ENCODE peak calls at places on chromosomes 1 and 21, in four cellular contexts. V, Z, S and X are unnamed samples.

GRCh38 chr1:186492531-186493291 is 31.8 kb upstream of the PDC start:
- DNase-seq in V (no peak), Z (peak), S (no peak), X (no peak)

GRCh38 chr21:31366825-31367224 is 22.8 kb upstream of the TIAM1 start:
- DNase-seq in V (no peak), Z (peak), S (no peak), X (no peak)

GRCh38 chr1:220915954-220916353 is 36.7 kb downstream of the HLX start:
- DNase-seq in V (no peak), Z (no peak), S (no peak), X (no peak)

GRCh38 chr1:161013104-161013590 is 7.8 kb downstream of the F11R start:
- DNase-seq in V (no peak), Z (peak), S (no peak), X (no peak)

GRCh38 chr1:19028546-19029129 is 72.2 kb upstream of the IFFO2 start:
- DNase-seq in V (no peak), Z (no peak), S (no peak), X (no peak)

GRCh38 chr21:44259082-44259705 is 2.5 kb downstream of the DNMT3L start:
- DNase-seq in V (no peak), Z (no peak), S (no peak), X (no peak)

GRCh38 chr1:155044812-155045690 is 6.1 kb upstream of the ADAM15 start:
- DNase-seq in V (peak), Z (peak), S (peak), X (no peak)

GRCh38 chr1:68291763-68292384 is 59.6 kb upstream of the WLS start:
- DNase-seq in V (no peak), Z (peak), S (no peak), X (no peak)

GRCh38 chr1:205923663-205924435 is 19.4 kb downstream of the SLC26A9 start:
- DNase-seq in V (no peak), Z (no peak), S (no peak), X (no peak)

GRCh38 chr1:77383236-77383635 is 101.4 kb downstream of the AK5 start:
- DNase-seq in V (no peak), Z (no peak), S (no peak), X (no peak)

GRCh38 chr1:22786719-22787489 is 76.3 kb downstream of the EPHB2 start:
- DNase-seq in V (no peak), Z (no peak), S (no peak), X (no peak)

GRCh38 chr1:89302697-89303332 is 30.2 kb upstream of the GBP5 start:
- DNase-seq in V (no peak), Z (no peak), S (no peak), X (no peak)

GRCh38 chr1:155193275-155193990 is 14.3 kb downstream of the THBS3 start:
- DNase-seq in V (peak), Z (peak), S (peak), X (no peak)

GRCh38 chr1:214439352-214440119 is 111.9 kb downstream of the PTPN14 start:
- DNase-seq in V (peak), Z (peak), S (peak), X (no peak)

GRCh38 chr21:38802050-38803026 is 3.4 kb upstream of the ETS2 start:
- DNase-seq in V (no peak), Z (no peak), S (no peak), X (no peak)

GRCh38 chr1:164591858-164592257 is 32.9 kb downstream of the PBX1 start:
- DNase-seq in V (no peak), Z (peak), S (peak), X (no peak)

GRCh38 chr1:40409467-40409866 is 35.9 kb downstream of the SMAP2 start:
- DNase-seq in V (no peak), Z (no peak), S (peak), X (no peak)

GRCh38 chr1:8133657-8134430 is 107.7 kb upstream of the ERRFI1 start:
- DNase-seq in V (no peak), Z (peak), S (no peak), X (no peak)

GRCh38 chr21:16533692-16534407 is 804.1 kb downstream of the USP25 start:
- DNase-seq in V (no peak), Z (no peak), S (no peak), X (no peak)

GRCh38 chr1:43844114-43844513 is 89.5 kb upstream of the ARTN start:
- DNase-seq in V (no peak), Z (no peak), S (no peak), X (no peak)

GRCh38 chr1:117166076-117166475 is 44.5 kb upstream of the TRIM45 start:
- DNase-seq in V (no peak), Z (peak), S (no peak), X (no peak)

GRCh38 chr21:41316641-41317392 is at the start of gene FAM3B:
- DNase-seq in V (peak), Z (no peak), S (no peak), X (no peak)

GRCh38 chr21:44337941-44338895 is 972 bp downstream of the CFAP410 start:
- DNase-seq in V (peak), Z (peak), S (peak), X (no peak)

GRCh38 chr1:90720137-90720636 is 3.1 kb upstream of the BARHL2 start:
- DNase-seq in V (no peak), Z (no peak), S (no peak), X (no peak)

GRCh38 chr1:168221275-168221674 is 4.5 kb upstream of the SFT2D2 start:
- DNase-seq in V (no peak), Z (no peak), S (no peak), X (no peak)

GRCh38 chr1:30697571-30697970 is 25.8 kb downstream of the MATN1 start:
- DNase-seq in V (no peak), Z (no peak), S (no peak), X (no peak)

GRCh38 chr1:17170571-17170970 is 34.4 kb upstream of the PADI1 start:
- DNase-seq in V (no peak), Z (peak), S (no peak), X (no peak)

GRCh38 chr1:161676958-161677689 is 14.2 kb downstream of the FCGR2B start:
- DNase-seq in V (no peak), Z (no peak), S (no peak), X (no peak)

GRCh38 chr1:32878637-32879041 is 7.7 kb upstream of the HPCA start:
- DNase-seq in V (no peak), Z (no peak), S (no peak), X (no peak)

GRCh38 chr1:245715291-245715701 is 560.5 kb downstream of the KIF26B start:
- DNase-seq in V (no peak), Z (peak), S (no peak), X (no peak)

GRCh38 chr1:111483166-111483565 is 9.4 kb downstream of the C1orf162 start:
- DNase-seq in V (no peak), Z (peak), S (no peak), X (no peak)

GRCh38 chr1:116855788-116856187 is 53.9 kb upstream of the PTGFRN start:
- DNase-seq in V (no peak), Z (no peak), S (peak), X (no peak)

GRCh38 chr1:167690053-167690452 is 31.7 kb upstream of the MPZL1 start:
- DNase-seq in V (no peak), Z (no peak), S (no peak), X (no peak)

GRCh38 chr1:106962591-106962990 is 93.9 kb upstream of the PRMT6 start:
- DNase-seq in V (no peak), Z (no peak), S (no peak), X (no peak)

GRCh38 chr1:216330262-216330661 is 93.0 kb downstream of the USH2A start:
- DNase-seq in V (no peak), Z (peak), S (no peak), X (no peak)

GRCh38 chr1:33686551-33686950 is 177.3 kb upstream of the HMGB4 start:
- DNase-seq in V (no peak), Z (no peak), S (no peak), X (no peak)

GRCh38 chr1:180254854-180255253 is 24.8 kb downstream of the LHX4 start:
- DNase-seq in V (no peak), Z (no peak), S (no peak), X (no peak)

GRCh38 chr1:118979754-118980270 is 8.3 kb downstream of the TBX15 start:
- DNase-seq in V (no peak), Z (no peak), S (no peak), X (no peak)
- H3K4me3 ChIP-seq in V (no peak), Z (no peak), S (no peak), X (peak)

GRCh38 chr1:153888518-153888917 is 34.3 kb downstream of the GATAD2B start:
- DNase-seq in V (no peak), Z (no peak), S (no peak), X (no peak)
- H3K4me3 ChIP-seq in V (no peak), Z (no peak), S (no peak), X (no peak)

DNA sequence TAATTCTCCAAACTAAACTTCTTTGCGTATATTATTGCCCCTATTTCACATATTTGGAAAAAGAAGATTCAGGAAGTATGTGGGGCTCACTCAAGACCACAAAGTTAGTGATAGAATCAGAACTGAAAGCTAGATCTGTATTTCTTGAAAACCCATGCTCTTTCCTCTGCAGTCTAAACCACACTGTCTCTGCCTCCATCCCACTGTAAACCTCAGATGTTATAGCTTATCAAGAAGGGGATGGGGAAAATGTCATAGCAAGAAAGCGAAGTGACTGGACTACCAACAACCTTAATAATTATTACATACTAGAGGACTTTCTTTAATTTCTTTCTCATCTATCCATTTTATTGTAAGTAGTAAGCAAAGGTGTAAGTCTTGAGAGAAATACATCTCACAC is 257.7 kb upstream of the SGIP1 start:
- DNase-seq in V (no peak), Z (no peak), S (no peak), X (no peak)
- H3K4me3 ChIP-seq in V (no peak), Z (no peak), S (no peak), X (no peak)

GRCh38 chr1:59061876-59062275 is 235.0 kb upstream of the FGGY start:
- DNase-seq in V (peak), Z (peak), S (no peak), X (no peak)

GRCh38 chr1:59064592-59064991 is 232.3 kb upstream of the FGGY start:
- DNase-seq in V (no peak), Z (no peak), S (no peak), X (no peak)

GRCh38 chr1:59066231-59066630 is 230.7 kb upstream of the FGGY start:
- DNase-seq in V (no peak), Z (no peak), S (no peak), X (no peak)

GRCh38 chr1:59062743-59063142 is 234.2 kb upstream of the FGGY start:
- DNase-seq in V (no peak), Z (peak), S (no peak), X (no peak)

DNA sequence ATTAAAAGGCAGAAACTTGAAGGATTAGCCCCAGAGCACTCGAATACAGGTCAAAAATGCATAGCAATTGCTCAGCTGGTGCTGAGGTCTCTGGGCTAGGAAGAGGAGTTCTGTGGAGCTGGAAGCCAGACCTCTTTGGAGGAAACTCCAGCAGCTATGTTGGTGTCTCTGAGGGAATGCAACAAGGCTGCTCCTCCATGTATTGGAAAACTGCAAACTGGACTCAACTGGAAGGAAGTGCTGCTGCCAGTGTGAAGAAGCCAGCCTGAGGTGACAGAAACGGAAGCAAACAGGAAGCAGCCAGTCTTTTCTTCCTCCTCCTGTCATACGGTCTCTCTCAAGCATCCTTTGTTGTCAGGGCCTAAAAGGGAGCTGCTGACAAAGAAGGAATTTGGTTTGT is 233.4 kb upstream of the FGGY start:
- DNase-seq in V (no peak), Z (no peak), S (no peak), X (no peak)
- H3K4me3 ChIP-seq in V (no peak), Z (no peak), S (no peak), X (no peak)

GRCh38 chr1:52595061-52595460 is 7.1 kb upstream of the GPX7 start:
- DNase-seq in V (no peak), Z (no peak), S (no peak), X (no peak)
- H3K4me3 ChIP-seq in V (no peak), Z (no peak), S (no peak), X (no peak)

GRCh38 chr1:207027221-207027777 is 5.3 kb downstream of the C1orf116 start:
- DNase-seq in V (no peak), Z (peak), S (no peak), X (no peak)
- H3K4me3 ChIP-seq in V (no peak), Z (no peak), S (no peak), X (no peak)